ENCODE peak calls at places on chromosome 19, in seven cellular contexts. I is heart right ventricle, V is left ventricle myocardium inferior, L is stomach, Z is DND-41, X is trophoblast cell, D is colonic mucosa. T is an unnamed sample.

GRCh38 chr19:35977446-35978222 is 17.4 kb upstream of the SDHAF1 start:
- DNase-seq in I (no peak), V (no peak), L (no peak), Z (peak), X (no peak), D (no peak), T (no peak)

GRCh38 chr19:30340724-30341595 is 31.2 kb upstream of the ZNF536 start:
- DNase-seq in I (no peak), V (no peak), L (peak), Z (no peak), X (no peak), D (no peak), T (no peak)

GRCh38 chr19:4660181-4660791 is 9.9 kb downstream of the MYDGF start:
- DNase-seq in I (no peak), V (no peak), L (peak), Z (peak), X (peak), D (peak), T (no peak)

GRCh38 chr19:40251991-40252390 is 25.5 kb upstream of the CCNP start:
- DNase-seq in I (no peak), V (no peak), L (no peak), Z (no peak), X (no peak), D (no peak), T (no peak)

GRCh38 chr19:3961007-3961406 is 9.9 kb downstream of the DAPK3 start:
- DNase-seq in I (no peak), V (no peak), L (no peak), Z (no peak), X (no peak), D (no peak), T (no peak)

GRCh38 chr19:39077323-39077722 is 6.8 kb upstream of the ACP7 start:
- DNase-seq in I (no peak), V (no peak), L (no peak), Z (no peak), X (no peak), D (no peak), T (no peak)

GRCh38 chr19:13146763-13147563 is 3.2 kb downstream of the STX10 start:
- DNase-seq in I (no peak), V (no peak), L (peak), Z (no peak), X (peak), D (peak), T (peak)

GRCh38 chr19:57611113-57611512 is 2.9 kb upstream of the ZNF134 start:
- DNase-seq in I (no peak), V (no peak), L (no peak), Z (no peak), X (no peak), D (no peak), T (no peak)

GRCh38 chr19:15529774-15530372 is 21.5 kb downstream of the CYP4F22 start:
- DNase-seq in I (no peak), V (no peak), L (peak), Z (no peak), X (peak), D (peak), T (peak)

DNA sequence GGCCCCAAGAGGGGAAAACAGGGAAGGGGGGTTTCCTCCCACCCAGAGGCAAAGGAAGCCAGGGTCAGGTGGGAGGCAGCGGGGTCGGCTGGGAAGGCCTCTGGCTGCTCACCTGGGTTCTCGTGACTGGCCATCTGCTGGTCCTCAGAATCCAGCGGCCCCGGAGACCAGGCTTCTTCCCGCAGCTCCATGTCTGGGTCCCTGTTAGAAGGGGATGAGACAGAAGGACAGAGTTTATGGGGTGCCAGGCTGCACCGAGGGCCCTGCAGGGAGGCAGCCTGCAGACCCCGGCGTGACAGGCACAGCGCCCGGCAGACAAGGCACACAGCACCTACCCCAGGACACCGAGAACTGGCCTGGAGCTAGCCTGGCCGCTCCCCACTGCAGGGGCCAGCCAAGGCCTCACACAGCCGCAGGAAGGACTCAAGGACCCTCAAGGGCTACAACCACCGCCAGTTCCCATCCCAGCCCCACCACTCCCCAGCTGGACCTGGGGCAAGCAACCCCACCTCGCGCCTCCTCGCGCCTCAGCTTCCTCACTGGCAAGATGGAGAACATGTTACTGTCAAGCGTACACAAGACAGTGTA is 18.0 kb downstream of the ZNF787 start:
- DNase-seq in I (no peak), V (no peak), L (no peak), Z (no peak), X (no peak), D (no peak), T (no peak)
- H3K4me3 ChIP-seq in I (no peak), V (no peak), L (no peak), Z (no peak), X (no peak), D (no peak), T (no peak)

DNA sequence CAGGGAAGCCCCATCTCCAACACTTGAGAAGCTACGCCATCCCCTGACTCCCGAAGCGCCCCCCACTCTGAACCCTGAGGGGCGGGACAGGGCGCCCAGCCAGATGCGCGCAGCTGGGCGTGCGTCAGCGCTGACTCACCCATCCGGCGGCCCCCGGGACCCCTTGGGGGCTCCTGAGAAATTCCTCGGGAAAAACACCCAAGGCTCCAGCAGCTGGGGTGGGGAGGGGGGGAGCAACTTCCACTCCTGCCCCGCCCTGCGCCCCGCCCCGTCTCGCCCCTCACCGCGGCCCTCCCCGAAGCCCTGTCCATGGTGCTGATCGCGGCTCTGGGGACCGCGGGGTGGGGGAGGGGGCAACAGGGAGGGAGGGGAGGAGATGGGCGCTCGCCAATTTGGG is 1.0 kb downstream of the COL5A3 start:
- DNase-seq in I (peak), V (peak), L (peak), Z (peak), X (no peak), D (peak), T (peak)
- H3K4me3 ChIP-seq in I (peak), V (peak), L (peak), Z (no peak), X (no peak), D (no peak), T (no peak)

GRCh38 chr19:10316229-10317044 is 622 bp upstream of the FDX2 start:
- DNase-seq in I (no peak), V (no peak), L (no peak), Z (no peak), X (no peak), D (peak), T (no peak)
- H3K4me3 ChIP-seq in I (no peak), V (peak), L (peak), Z (no peak), X (no peak), D (peak), T (no peak)

DNA sequence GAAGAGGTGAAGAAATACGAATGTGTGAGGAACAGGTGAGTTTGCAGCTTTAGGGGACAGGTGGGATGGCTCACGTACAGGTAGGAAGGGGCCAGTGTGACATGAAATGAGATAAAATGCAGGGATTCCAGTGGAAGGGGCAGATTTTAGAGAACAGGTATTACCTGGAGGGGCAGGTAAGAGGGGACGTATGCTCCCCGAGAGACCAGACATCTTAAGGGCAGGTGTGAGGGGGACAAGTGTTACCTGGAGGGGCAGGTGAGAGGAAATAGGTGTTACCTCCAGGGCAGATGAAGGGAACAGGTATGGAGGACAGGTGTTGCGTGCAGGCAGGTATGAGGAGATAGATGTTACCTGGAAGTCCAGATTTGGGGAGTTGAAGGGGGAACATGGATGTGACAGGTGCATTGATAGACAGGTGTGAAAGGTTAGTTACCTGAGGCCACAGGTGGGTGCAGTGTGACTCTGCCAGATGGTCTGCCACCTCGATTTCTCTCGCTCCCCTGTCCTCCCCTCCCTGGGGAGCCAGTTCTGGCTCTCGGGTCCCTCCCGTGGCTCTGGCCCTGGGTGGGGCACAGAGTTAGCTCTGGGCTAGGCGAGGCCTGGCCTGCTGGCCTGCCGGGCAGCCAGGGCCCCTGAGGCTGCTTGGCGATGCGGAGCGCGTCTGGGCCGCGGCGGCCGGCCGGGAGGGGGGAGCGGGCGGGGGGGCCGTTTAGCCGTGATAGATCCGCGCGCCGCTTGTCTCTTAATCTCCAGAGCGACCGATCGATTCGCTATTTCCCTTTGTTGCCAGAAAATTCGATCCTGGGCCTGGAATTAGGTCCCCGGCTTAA is 2.0 kb downstream of the ERFL start:
- DNase-seq in I (no peak), V (no peak), L (no peak), Z (no peak), X (no peak), D (no peak), T (no peak)
- H3K4me3 ChIP-seq in I (no peak), V (no peak), L (no peak), Z (no peak), X (no peak), D (no peak), T (no peak)

GRCh38 chr19:34319230-34319585 is 45.8 kb upstream of the GPI start:
- DNase-seq in I (no peak), V (no peak), L (no peak), Z (no peak), X (peak), D (no peak), T (no peak)

GRCh38 chr19:34321735-34322134 is 43.3 kb upstream of the GPI start:
- DNase-seq in I (no peak), V (no peak), L (no peak), Z (no peak), X (no peak), D (no peak), T (no peak)

GRCh38 chr19:34320277-34320676 is 44.7 kb upstream of the GPI start:
- DNase-seq in I (no peak), V (no peak), L (no peak), Z (no peak), X (no peak), D (no peak), T (no peak)

GRCh38 chr19:34317311-34317927 is 47.6 kb upstream of the GPI start:
- DNase-seq in I (peak), V (no peak), L (no peak), Z (no peak), X (peak), D (peak), T (no peak)

DNA sequence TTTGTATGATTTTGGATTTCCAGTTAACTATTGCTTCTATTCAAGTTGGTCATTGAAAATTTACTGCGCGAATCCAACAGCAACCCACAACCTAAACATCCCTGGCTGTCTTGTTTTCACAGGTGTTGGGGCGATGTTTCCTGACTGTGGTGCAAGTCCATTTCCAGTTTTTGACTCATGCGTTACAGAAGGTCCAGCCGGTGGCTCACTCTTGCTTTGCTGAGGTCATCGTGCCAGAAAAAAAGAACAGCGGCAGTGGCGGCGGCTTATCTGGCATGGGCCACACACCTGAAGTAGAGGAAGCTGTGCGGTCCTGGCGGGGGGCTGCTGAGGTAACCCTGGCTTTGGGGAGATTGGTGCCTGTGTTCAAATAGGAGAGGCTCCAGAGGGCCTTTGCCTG is 45.2 kb upstream of the GPI start:
- DNase-seq in I (peak), V (no peak), L (no peak), Z (no peak), X (peak), D (no peak), T (no peak)
- H3K4me3 ChIP-seq in I (no peak), V (no peak), L (no peak), Z (no peak), X (no peak), D (no peak), T (no peak)